ENCODE peak calls at places on chromosomes 12 and 14, in six cellular contexts. I is T-helper 1 cell, L is A172, U is NCI-H524, Y is GM03348, K is tibial nerve. Z is an unnamed sample.

GRCh38 chr12:7498832-7499231 is 4.7 kb downstream of the CD163 start:
- DNase-seq in I (no peak), L (peak), U (no peak), Y (peak), K (no peak), Z (no peak)

GRCh38 chr14:22084393-22085281 is 411.0 kb upstream of the OR4E1 start:
- DNase-seq in I (peak), L (peak), U (peak), Y (peak), K (peak), Z (no peak)

GRCh38 chr12:50924439-50925341 is 27.7 kb upstream of the HIGD1C start:
- DNase-seq in I (peak), L (peak), U (peak), Y (peak), K (peak), Z (peak)

GRCh38 chr12:57726884-57727757 is 11.4 kb downstream of the AGAP2 start:
- DNase-seq in I (no peak), L (no peak), U (peak), Y (no peak), K (no peak), Z (no peak)

GRCh38 chr14:59370158-59370557 is 95.0 kb downstream of the GPR135 start:
- DNase-seq in I (no peak), L (no peak), U (no peak), Y (no peak), K (no peak), Z (no peak)

GRCh38 chr12:56803750-56804149 is 40.6 kb downstream of the HSD17B6 start:
- DNase-seq in I (no peak), L (no peak), U (no peak), Y (no peak), K (no peak), Z (no peak)

GRCh38 chr12:59650594-59651229 is 54.9 kb downstream of the SLC16A7 start:
- DNase-seq in I (no peak), L (no peak), U (no peak), Y (no peak), K (no peak), Z (peak)

GRCh38 chr12:25957898-25958253 is 606 bp upstream of the RASSF8 start:
- DNase-seq in I (no peak), L (peak), U (no peak), Y (peak), K (peak), Z (no peak)

GRCh38 chr12:122851820-122852219 is 16.6 kb downstream of the HIP1R start:
- DNase-seq in I (no peak), L (peak), U (no peak), Y (peak), K (no peak), Z (no peak)

GRCh38 chr12:121805800-121806555 is 2.2 kb downstream of the SETD1B start:
- DNase-seq in I (no peak), L (no peak), U (no peak), Y (no peak), K (no peak), Z (no peak)

GRCh38 chr12:85865905-85866304 is 8.2 kb upstream of the NTS start:
- DNase-seq in I (no peak), L (peak), U (peak), Y (peak), K (no peak), Z (no peak)

GRCh38 chr12:46562625-46563228 is 190.2 kb upstream of the SLC38A2 start:
- DNase-seq in I (peak), L (peak), U (no peak), Y (peak), K (no peak), Z (no peak)

GRCh38 chr12:15540025-15540424 is 217.7 kb downstream of the PTPRO start:
- DNase-seq in I (no peak), L (no peak), U (no peak), Y (no peak), K (no peak), Z (no peak)

GRCh38 chr12:79747274-79747673 is 56.5 kb upstream of the PAWR start:
- DNase-seq in I (no peak), L (no peak), U (no peak), Y (peak), K (no peak), Z (no peak)

GRCh38 chr12:59742831-59743230 is 147.0 kb downstream of the SLC16A7 start:
- DNase-seq in I (no peak), L (no peak), U (no peak), Y (peak), K (no peak), Z (no peak)

GRCh38 chr14:60642270-60642789 is 6.9 kb downstream of the SIX1 start:
- DNase-seq in I (no peak), L (no peak), U (no peak), Y (no peak), K (no peak), Z (no peak)

GRCh38 chr12:27650011-27650410 is 46.2 kb upstream of the REP15 start:
- DNase-seq in I (no peak), L (no peak), U (no peak), Y (no peak), K (no peak), Z (no peak)

Z was measured in DMS 273 treated with DMSO at 0.1 percent for 48 hours.